ENCODE peak calls at places on chromosome 1, in four cellular contexts. One of them, this sample, is unnamed.

GRCh38 chr1:8116892-8117262 is 90.8 kb upstream of the ERRFI1 start:
- DNase-seq in neuronal stem cell: no peak
- DNase-seq in IMR-90: peak
- DNase-seq in H1: no peak
- DNase-seq in this sample: no peak

GRCh38 chr1:29993950-29994349 is 729.4 kb downstream of the MATN1 start:
- DNase-seq in neuronal stem cell: no peak
- DNase-seq in IMR-90: no peak
- DNase-seq in H1: no peak
- DNase-seq in this sample: no peak

GRCh38 chr1:223307544-223307943 is 56.4 kb downstream of the SUSD4 start:
- DNase-seq in neuronal stem cell: no peak
- DNase-seq in IMR-90: no peak
- DNase-seq in H1: no peak
- DNase-seq in this sample: no peak

GRCh38 chr1:151165281-151165737 is 393 bp downstream of the LYSMD1 start:
- DNase-seq in neuronal stem cell: peak
- DNase-seq in IMR-90: peak
- DNase-seq in H1: peak
- DNase-seq in this sample: peak

GRCh38 chr1:94873520-94874351 is 53.2 kb downstream of the CNN3 start:
- DNase-seq in neuronal stem cell: no peak
- DNase-seq in IMR-90: peak
- DNase-seq in H1: no peak
- DNase-seq in this sample: no peak

GRCh38 chr1:117161887-117162286 is 40.3 kb upstream of the TRIM45 start:
- DNase-seq in neuronal stem cell: no peak
- DNase-seq in IMR-90: no peak
- DNase-seq in H1: no peak
- DNase-seq in this sample: no peak

GRCh38 chr1:162381383-162381782 is at the start of gene C1orf226:
- DNase-seq in neuronal stem cell: no peak
- DNase-seq in IMR-90: no peak
- DNase-seq in H1: no peak
- DNase-seq in this sample: no peak

GRCh38 chr1:63320024-63320799 is 2.2 kb upstream of the FOXD3 start:
- DNase-seq in neuronal stem cell: peak
- DNase-seq in IMR-90: no peak
- DNase-seq in H1: peak
- DNase-seq in this sample: peak

GRCh38 chr1:164524810-164525209 is 34.2 kb upstream of the PBX1 start:
- DNase-seq in neuronal stem cell: no peak
- DNase-seq in IMR-90: peak
- DNase-seq in H1: no peak
- DNase-seq in this sample: no peak

GRCh38 chr1:174262747-174263241 is 103.5 kb downstream of the RABGAP1L start:
- DNase-seq in neuronal stem cell: peak
- DNase-seq in IMR-90: peak
- DNase-seq in H1: peak
- DNase-seq in this sample: peak

GRCh38 chr1:157311730-157312269 is 173.6 kb upstream of the ETV3 start:
- DNase-seq in neuronal stem cell: no peak
- DNase-seq in IMR-90: no peak
- DNase-seq in H1: no peak
- DNase-seq in this sample: no peak

GRCh38 chr1:241391926-241392710 is 35.1 kb upstream of the RGS7 start:
- DNase-seq in neuronal stem cell: no peak
- DNase-seq in IMR-90: peak
- DNase-seq in H1: no peak
- DNase-seq in this sample: no peak

GRCh38 chr1:60149254-60149653 is 75.7 kb upstream of the C1orf87 start:
- DNase-seq in neuronal stem cell: no peak
- DNase-seq in IMR-90: no peak
- DNase-seq in H1: no peak
- DNase-seq in this sample: no peak

GRCh38 chr1:107246775-107247345 is 106.0 kb downstream of the NTNG1 start:
- DNase-seq in neuronal stem cell: no peak
- DNase-seq in IMR-90: no peak
- DNase-seq in H1: no peak
- DNase-seq in this sample: peak

GRCh38 chr1:199089393-199090122 is 450.7 kb downstream of the PTPRC start:
- DNase-seq in neuronal stem cell: no peak
- DNase-seq in IMR-90: peak
- DNase-seq in H1: no peak
- DNase-seq in this sample: no peak

GRCh38 chr1:21058035-21058793 is 118.5 kb downstream of the EIF4G3 start:
- DNase-seq in neuronal stem cell: no peak
- DNase-seq in IMR-90: no peak
- DNase-seq in H1: no peak
- DNase-seq in this sample: peak
- H2BK5ac ChIP-seq in neuronal stem cell: no peak
- H2BK5ac ChIP-seq in IMR-90: no peak
- H2BK5ac ChIP-seq in H1: no peak
- H2BK5ac ChIP-seq in this sample: no peak

GRCh38 chr1:153945795-153946621 is 510 bp downstream of the DENND4B start:
- DNase-seq in neuronal stem cell: no peak
- DNase-seq in IMR-90: peak
- DNase-seq in H1: peak
- DNase-seq in this sample: peak
- H2BK5ac ChIP-seq in neuronal stem cell: no peak
- H2BK5ac ChIP-seq in IMR-90: peak
- H2BK5ac ChIP-seq in H1: peak
- H2BK5ac ChIP-seq in this sample: no peak

GRCh38 chr1:54980046-54980527 is 341 bp upstream of the TMEM61 start:
- DNase-seq in neuronal stem cell: no peak
- DNase-seq in IMR-90: no peak
- DNase-seq in H1: no peak
- DNase-seq in this sample: no peak
- H2BK5ac ChIP-seq in neuronal stem cell: no peak
- H2BK5ac ChIP-seq in IMR-90: no peak
- H2BK5ac ChIP-seq in H1: no peak
- H2BK5ac ChIP-seq in this sample: no peak

GRCh38 chr1:119488216-119488615 is 18.8 kb upstream of the HSD3B1 start:
- DNase-seq in neuronal stem cell: no peak
- DNase-seq in IMR-90: no peak
- DNase-seq in H1: no peak
- DNase-seq in this sample: no peak

GRCh38 chr1:119489201-119489600 is 17.8 kb upstream of the HSD3B1 start:
- DNase-seq in neuronal stem cell: no peak
- DNase-seq in IMR-90: no peak
- DNase-seq in H1: no peak
- DNase-seq in this sample: no peak

GRCh38 chr1:119492763-119493162 is 14.2 kb upstream of the HSD3B1 start:
- DNase-seq in neuronal stem cell: no peak
- DNase-seq in IMR-90: no peak
- DNase-seq in H1: no peak
- DNase-seq in this sample: no peak
- H2BK5ac ChIP-seq in neuronal stem cell: no peak
- H2BK5ac ChIP-seq in IMR-90: no peak
- H2BK5ac ChIP-seq in H1: no peak
- H2BK5ac ChIP-seq in this sample: no peak

DNA sequence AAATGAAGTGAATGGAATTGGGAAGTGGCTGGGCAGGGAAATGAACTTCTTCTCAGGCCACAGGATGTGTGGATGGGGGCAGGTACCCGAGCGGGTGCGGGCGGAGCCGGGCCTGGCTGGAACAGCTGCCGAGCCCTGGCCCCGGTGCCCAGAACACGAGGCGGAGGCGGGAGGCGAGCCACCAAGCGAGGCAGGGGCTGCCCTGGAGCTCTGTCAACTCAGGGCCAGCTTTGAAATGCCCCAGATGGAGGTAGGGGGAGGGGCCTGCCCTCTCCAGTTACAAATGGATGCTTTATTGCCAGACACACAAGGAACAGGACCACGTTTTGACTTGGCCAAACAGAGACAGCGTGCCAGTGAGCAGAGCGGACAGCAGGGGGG is 240.3 kb downstream of the SDCCAG8 start:
- DNase-seq in neuronal stem cell: no peak
- DNase-seq in IMR-90: no peak
- DNase-seq in H1: no peak
- DNase-seq in this sample: no peak
- H2BK5ac ChIP-seq in neuronal stem cell: peak
- H2BK5ac ChIP-seq in IMR-90: peak
- H2BK5ac ChIP-seq in H1: peak
- H2BK5ac ChIP-seq in this sample: no peak

DNA sequence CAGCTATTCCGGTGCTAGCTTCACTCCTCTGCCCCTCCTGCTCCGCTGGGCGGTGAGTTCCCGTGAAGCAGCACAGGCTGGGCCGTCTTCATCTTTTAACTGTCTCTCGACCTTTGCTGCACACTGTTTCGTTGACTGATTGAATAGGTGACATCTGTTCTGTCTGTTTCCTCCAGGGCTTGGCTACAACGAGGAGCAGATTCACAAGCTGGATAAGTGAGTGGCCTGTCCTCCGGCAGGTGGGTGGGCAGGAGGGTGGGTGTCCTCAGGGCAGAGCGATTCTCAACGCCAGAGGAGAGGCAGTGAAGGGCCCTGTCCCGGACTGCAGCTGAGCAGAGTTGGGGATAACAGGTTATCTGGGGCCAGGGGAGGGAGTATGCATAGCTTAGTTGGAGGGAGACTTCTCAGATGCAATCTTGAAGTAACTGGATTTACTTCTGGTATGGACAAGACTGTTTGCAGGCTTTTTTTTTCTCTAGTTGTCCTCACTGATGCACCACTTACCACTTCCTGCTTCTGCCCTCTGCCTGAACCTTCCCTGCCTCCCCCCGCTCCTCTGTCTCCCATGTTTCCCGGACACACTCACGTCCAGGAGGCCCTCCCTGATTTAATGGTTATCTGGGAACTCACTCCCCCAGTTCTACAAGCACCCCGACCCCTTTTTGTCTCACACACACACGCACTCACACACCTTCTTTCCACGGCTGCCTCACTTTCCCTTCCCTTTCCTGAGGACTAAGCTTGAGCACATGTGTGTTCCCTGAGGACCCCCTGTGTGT is 16.5 kb upstream of the RASSF5 start:
- DNase-seq in neuronal stem cell: no peak
- DNase-seq in IMR-90: peak
- DNase-seq in H1: no peak
- DNase-seq in this sample: no peak
- H2BK5ac ChIP-seq in neuronal stem cell: no peak
- H2BK5ac ChIP-seq in IMR-90: no peak
- H2BK5ac ChIP-seq in H1: no peak
- H2BK5ac ChIP-seq in this sample: no peak

GRCh38 chr1:67737875-67738274 is 52.9 kb downstream of the GADD45A start:
- DNase-seq in neuronal stem cell: no peak
- DNase-seq in IMR-90: no peak
- DNase-seq in H1: no peak
- DNase-seq in this sample: no peak
- H2BK5ac ChIP-seq in neuronal stem cell: no peak
- H2BK5ac ChIP-seq in IMR-90: peak
- H2BK5ac ChIP-seq in H1: no peak
- H2BK5ac ChIP-seq in this sample: no peak

GRCh38 chr1:181335631-181336030 is 147.7 kb upstream of the CACNA1E start:
- DNase-seq in neuronal stem cell: no peak
- DNase-seq in IMR-90: no peak
- DNase-seq in H1: no peak
- DNase-seq in this sample: no peak

GRCh38 chr1:181344091-181344490 is 139.2 kb upstream of the CACNA1E start:
- DNase-seq in neuronal stem cell: no peak
- DNase-seq in IMR-90: no peak
- DNase-seq in H1: no peak
- DNase-seq in this sample: no peak

GRCh38 chr1:181345146-181345545 is 138.2 kb upstream of the CACNA1E start:
- DNase-seq in neuronal stem cell: no peak
- DNase-seq in IMR-90: no peak
- DNase-seq in H1: no peak
- DNase-seq in this sample: no peak

GRCh38 chr1:181341026-181341632 is 142.2 kb upstream of the CACNA1E start:
- DNase-seq in neuronal stem cell: no peak
- DNase-seq in IMR-90: no peak
- DNase-seq in H1: no peak
- DNase-seq in this sample: no peak
- H2BK5ac ChIP-seq in neuronal stem cell: no peak
- H2BK5ac ChIP-seq in IMR-90: no peak
- H2BK5ac ChIP-seq in H1: no peak
- H2BK5ac ChIP-seq in this sample: no peak

GRCh38 chr1:99996951-99997350 is 27.2 kb downstream of the SLC35A3 start:
- DNase-seq in neuronal stem cell: no peak
- DNase-seq in IMR-90: no peak
- DNase-seq in H1: no peak
- DNase-seq in this sample: no peak
- H2BK5ac ChIP-seq in neuronal stem cell: no peak
- H2BK5ac ChIP-seq in IMR-90: no peak
- H2BK5ac ChIP-seq in H1: no peak
- H2BK5ac ChIP-seq in this sample: no peak

GRCh38 chr1:170531758-170532657 is at the start of gene GORAB:
- DNase-seq in neuronal stem cell: peak
- DNase-seq in IMR-90: peak
- DNase-seq in H1: peak
- DNase-seq in this sample: peak
- H2BK5ac ChIP-seq in neuronal stem cell: no peak
- H2BK5ac ChIP-seq in IMR-90: peak
- H2BK5ac ChIP-seq in H1: peak
- H2BK5ac ChIP-seq in this sample: peak

This sample was measured in mesendoderm.